ENCODE peak calls at places on chromosomes 3 and 15, in ten cellular contexts. T is brain microvascular endothelial cell; V is glutamatergic neuron; H is endothelial cell; B is colonic mucosa; A is nephron progenitor cell; D is astrocyte of the spinal cord; F is CD4-positive, alpha-beta T cell; L is endothelial cell of umbilical vein; C is upper lobe of right lung. R is an unnamed sample.

GRCh38 chr3:170953736-170954135 is 45.3 kb upstream of the EIF5A2 start:
- DNase-seq in T (no peak), V (no peak), H (no peak), B (no peak), A (no peak), D (no peak), F (no peak), L (no peak), C (no peak), R (no peak)

GRCh38 chr3:31091748-31092147 is 197.3 kb upstream of the GADL1 start:
- DNase-seq in T (no peak), V (no peak), H (no peak), B (no peak), A (no peak), D (no peak), F (no peak), L (no peak), C (no peak), R (no peak)

GRCh38 chr3:56573501-56573900 is 16.5 kb downstream of the CCDC66 start:
- DNase-seq in T (no peak), V (no peak), H (no peak), B (no peak), A (no peak), D (no peak), F (no peak), L (no peak), C (no peak), R (no peak)

GRCh38 chr3:107216711-107217110 is 160.5 kb upstream of the CCDC54 start:
- DNase-seq in T (peak; percentile 96), V (no peak), H (no peak), B (no peak), A (no peak), D (peak; percentile 99), F (no peak), L (no peak), C (no peak), R (no peak)

GRCh38 chr3:12148183-12148940 is 10.3 kb downstream of the TIMP4 start:
- DNase-seq in T (no peak), V (no peak), H (no peak), B (no peak), A (no peak), D (peak; percentile 35), F (no peak), L (no peak), C (no peak), R (no peak)

GRCh38 chr3:53239800-53240199 is 16.0 kb downstream of the TKT start:
- DNase-seq in T (no peak), V (no peak), H (no peak), B (no peak), A (no peak), D (no peak), F (no peak), L (no peak), C (no peak), R (no peak)

GRCh38 chr3:69823710-69824109 is 84.4 kb downstream of the MITF start:
- DNase-seq in T (peak; percentile 2), V (no peak), H (no peak), B (no peak), A (no peak), D (no peak), F (no peak), L (no peak), C (no peak), R (no peak)

GRCh38 chr3:136835817-136836510 is 17.0 kb downstream of the SLC35G2 start:
- DNase-seq in T (no peak), V (no peak), H (no peak), B (no peak), A (no peak), D (no peak), F (no peak), L (no peak), C (no peak), R (no peak)

GRCh38 chr15:60795471-60795870 is 316.5 kb upstream of the ICE2 start:
- DNase-seq in T (no peak), V (no peak), H (no peak), B (no peak), A (no peak), D (no peak), F (no peak), L (no peak), C (no peak), R (no peak)

GRCh38 chr3:178483704-178484103 is 52.5 kb upstream of the KCNMB2 start:
- DNase-seq in T (no peak), V (no peak), H (no peak), B (no peak), A (no peak), D (no peak), F (no peak), L (no peak), C (no peak), R (no peak)

GRCh38 chr3:18288243-18288642 is 136.9 kb downstream of the SATB1 start:
- DNase-seq in T (no peak), V (no peak), H (no peak), B (no peak), A (no peak), D (no peak), F (no peak), L (no peak), C (no peak), R (no peak)

GRCh38 chr15:48466825-48467224 is 135.6 kb downstream of the DUT start:
- DNase-seq in T (no peak), V (no peak), H (no peak), B (no peak), A (no peak), D (no peak), F (no peak), L (no peak), C (no peak), R (no peak)

GRCh38 chr3:70982700-70983140 is 600.8 kb downstream of the FOXP1 start:
- DNase-seq in T (peak; percentile 85), V (peak; percentile 23), H (peak; percentile 9), B (peak; percentile 34), A (peak; percentile 11), D (peak; percentile 93), F (no peak), L (peak; percentile 97), C (no peak), R (peak; percentile 41)

GRCh38 chr15:78195735-78196201 is 38.6 kb downstream of the ACSBG1 start:
- DNase-seq in T (no peak), V (peak; percentile 48), H (peak; percentile 30), B (peak; percentile 38), A (peak; percentile 46), D (no peak), F (peak; percentile 31), L (peak; percentile 32), C (peak; percentile 69), R (peak; percentile 81)
- TF ChIP-seq CTCF in T (peak; percentile 79), V (peak; percentile 60), H (peak; percentile 35), B (peak; percentile 74), A (peak; percentile 66), D (peak; percentile 69), F (peak; percentile 81), L (peak; percentile 75), C (peak; percentile 72), R (peak; percentile 89)

DNA sequence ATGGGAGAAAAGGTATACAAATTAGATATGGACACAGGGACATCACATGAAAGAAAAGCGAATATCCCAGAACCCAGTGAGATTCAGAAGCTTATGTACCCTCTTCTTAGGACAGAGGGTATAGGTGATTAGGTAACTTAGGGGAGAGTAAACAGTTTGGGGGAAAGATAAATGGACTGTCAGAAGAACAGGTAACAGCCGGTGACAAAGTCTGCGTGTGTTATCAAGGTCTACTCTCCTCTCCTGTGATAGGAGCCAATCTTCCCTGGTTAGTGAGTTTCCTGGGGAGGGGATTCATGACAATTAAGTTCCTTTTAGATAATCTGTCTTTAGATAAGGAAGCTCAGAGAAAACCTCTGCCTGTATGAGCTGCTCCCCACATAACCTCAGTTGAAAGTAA is 30.6 kb upstream of the SNRPN start:
- DNase-seq in T (no peak), V (no peak), H (no peak), B (no peak), A (no peak), D (no peak), F (no peak), L (no peak), C (no peak), R (no peak)
- TF ChIP-seq CTCF in T (no peak), V (no peak), H (no peak), B (no peak), A (no peak), D (no peak), F (no peak), L (no peak), C (no peak), R (no peak)

DNA sequence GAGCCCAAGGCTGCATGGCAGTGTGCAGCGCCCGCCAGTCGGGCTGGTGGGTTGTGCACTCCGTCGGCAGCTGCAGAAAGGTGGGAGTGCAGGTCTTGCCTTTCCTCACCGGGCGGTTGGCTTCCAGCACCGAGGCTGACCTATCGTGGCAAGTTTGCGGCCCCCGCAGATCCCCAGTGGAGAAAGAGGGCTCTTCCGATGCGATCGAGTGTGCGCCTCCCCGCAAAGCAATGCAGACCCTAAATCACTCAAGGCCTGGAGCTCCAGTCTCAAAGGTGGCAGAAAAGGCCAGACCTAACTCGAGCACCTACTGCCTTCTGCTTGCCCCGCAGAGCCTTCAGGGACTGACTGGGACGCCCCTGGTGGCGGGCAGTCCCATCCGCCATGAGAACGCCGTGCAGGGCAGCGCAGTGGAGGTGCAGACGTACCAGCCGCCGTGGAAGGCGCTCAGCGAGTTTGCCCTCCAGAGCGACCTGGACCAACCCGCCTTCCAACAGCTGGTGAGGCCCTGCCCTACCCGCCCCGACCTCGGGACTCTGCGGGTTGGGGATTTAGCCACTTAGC is 4.3 kb downstream of the ISL2 start:
- DNase-seq in T (no peak), V (peak; percentile 56), H (no peak), B (peak; percentile 46), A (peak; percentile 57), D (no peak), F (no peak), L (no peak), C (no peak), R (peak; percentile 79)
- TF ChIP-seq CTCF in T (peak; percentile 56), V (peak; percentile 28), H (no peak), B (no peak), A (no peak), D (no peak), F (no peak), L (peak; percentile 60), C (no peak), R (no peak)

GRCh38 chr3:4297486-4297885 is 5.7 kb upstream of the SETMAR start:
- DNase-seq in T (no peak), V (no peak), H (no peak), B (no peak), A (no peak), D (no peak), F (no peak), L (no peak), C (no peak), R (no peak)

GRCh38 chr3:4306091-4306490 is 2.9 kb downstream of the SETMAR start:
- DNase-seq in T (no peak), V (no peak), H (no peak), B (no peak), A (no peak), D (no peak), F (no peak), L (no peak), C (no peak), R (no peak)

GRCh38 chr3:4306860-4307259 is 3.7 kb downstream of the SETMAR start:
- DNase-seq in T (no peak), V (no peak), H (no peak), B (no peak), A (no peak), D (peak; percentile 14), F (no peak), L (no peak), C (no peak), R (no peak)

GRCh38 chr3:4302747-4303146 is 422 bp upstream of the SETMAR start:
- DNase-seq in T (no peak), V (no peak), H (no peak), B (peak; percentile 25), A (no peak), D (no peak), F (no peak), L (no peak), C (no peak), R (peak; percentile 10)

GRCh38 chr3:4303187-4304123 is at the start of gene SETMAR:
- DNase-seq in T (peak; percentile 83), V (peak; percentile 91), H (peak; percentile 85), B (peak; percentile 91), A (peak; percentile 88), D (peak; percentile 89), F (peak; percentile 69), L (peak; percentile 85), C (peak; percentile 93), R (peak; percentile 93)
- TF ChIP-seq CTCF in T (no peak), V (no peak), H (no peak), B (no peak), A (no peak), D (no peak), F (no peak), L (no peak), C (no peak), R (no peak)